ENCODE peak calls at places on chromosome 22, in eight cellular contexts. D is neural progenitor cell, Z is astrocyte of the spinal cord, E is transverse colon, B is cardiac fibroblast, S is lower leg skin, G is right atrium auricular region, N is kidney epithelial cell. F is an unnamed sample.

GRCh38 chr22:19605508-19606331 is 81.5 kb upstream of the CLDN5 start:
- DNase-seq in E (no peak), S (no peak), B (no peak), N (no peak), G (no peak), D (no peak), Z (no peak), F (no peak)

GRCh38 chr22:38469306-38469781 is 1.4 kb downstream of the KDELR3 start:
- DNase-seq in B (no peak), E (no peak), S (peak; percentile 79), N (no peak), G (no peak), Z (no peak), D (no peak), F (no peak)

GRCh38 chr22:43789452-43789851 is 22.7 kb downstream of the EFCAB6 start:
- DNase-seq in S (no peak), E (peak; percentile 29), G (peak; percentile 67), N (peak; percentile 42), Z (peak; percentile 47), D (no peak), B (peak; percentile 92), F (no peak)

GRCh38 chr22:44182591-44183588 is 2.2 kb downstream of the PARVG start:
- DNase-seq in N (no peak), D (no peak), G (peak; percentile 67), S (no peak), E (peak; percentile 62), B (no peak), Z (no peak), F (no peak)

GRCh38 chr22:12601870-12602779 is 2925.9 kb upstream of the OR11H1 start:
- DNase-seq in D (no peak), E (no peak), N (no peak), B (no peak), Z (no peak), G (no peak), S (peak; percentile 86), F (peak; percentile 88)

GRCh38 chr22:25110846-25111578 is 88.6 kb upstream of the CRYBB3 start:
- DNase-seq in E (peak; percentile 68), Z (peak; percentile 85), B (peak; percentile 91), S (peak; percentile 89), G (peak; percentile 69), N (peak; percentile 82), D (peak; percentile 91), F (peak; percentile 91)

GRCh38 chr22:39712938-39713525 is 142.5 kb downstream of the CACNA1I start:
- DNase-seq in Z (no peak), D (peak; percentile 45), E (no peak), S (no peak), B (no peak), N (no peak), G (no peak), F (no peak)

GRCh38 chr22:38802671-38803121 is 8.8 kb upstream of the DNAL4 start:
- DNase-seq in D (peak; percentile 13), G (peak; percentile 83), E (peak; percentile 33), Z (peak; percentile 86), N (peak; percentile 86), S (peak; percentile 89), B (peak; percentile 92), F (no peak)

GRCh38 chr22:19397729-19398094 is 33.8 kb downstream of the HIRA start:
- DNase-seq in E (no peak), B (no peak), Z (no peak), N (no peak), D (no peak), G (no peak), S (no peak), F (no peak)

GRCh38 chr22:28923826-28924732 is 40.7 kb downstream of the ZNRF3 start:
- DNase-seq in D (no peak), N (no peak), E (peak; percentile 38), Z (no peak), G (no peak), B (no peak), S (peak; percentile 81), F (no peak)

GRCh38 chr22:26168934-26169311 is 339 bp upstream of the SEZ6L start:
- DNase-seq in Z (no peak), N (no peak), S (no peak), B (no peak), E (no peak), G (no peak), D (no peak), F (no peak)

GRCh38 chr22:38823637-38824036 is 20.2 kb downstream of the NPTXR start:
- DNase-seq in G (no peak), S (no peak), Z (no peak), B (no peak), D (no peak), N (no peak), E (no peak), F (no peak)

GRCh38 chr22:19075404-19075803 is 46.8 kb downstream of the DGCR2 start:
- DNase-seq in E (no peak), S (no peak), D (no peak), G (peak; percentile 7), N (no peak), Z (no peak), B (no peak), F (no peak)

GRCh38 chr22:47337161-47337621 is 574.7 kb downstream of the TBC1D22A start:
- DNase-seq in B (peak; percentile 91), Z (peak; percentile 85), N (peak; percentile 21), S (peak; percentile 61), E (peak; percentile 14), D (no peak), G (peak; percentile 42), F (no peak)

GRCh38 chr22:24968066-24968561 is 15.6 kb downstream of the KIAA1671 start:
- DNase-seq in N (no peak), E (no peak), D (peak; percentile 54), S (no peak), G (no peak), B (no peak), Z (no peak), F (no peak)

GRCh38 chr22:38338772-38339379 is 21.6 kb upstream of the CSNK1E start:
- DNase-seq in S (peak; percentile 72), N (no peak), Z (no peak), B (no peak), G (no peak), D (no peak), E (peak; percentile 1), F (no peak)

GRCh38 chr22:31080848-31081649 is at the start of gene SMTN:
- DNase-seq in S (peak; percentile 99), B (peak; percentile 90), D (peak; percentile 97), G (peak; percentile 94), E (peak; percentile 97), N (peak; percentile 51), Z (peak; percentile 91), F (peak; percentile 96)
- TF ChIP-seq CTCF in S (no peak), B (no peak), D (no peak), G (no peak), E (no peak), N (peak; percentile 2), Z (no peak), F (no peak)

GRCh38 chr22:20999350-21000214 is 2.3 kb downstream of the THAP7 start:
- DNase-seq in D (no peak), S (no peak), N (no peak), Z (no peak), E (no peak), B (no peak), G (no peak), F (no peak)

GRCh38 chr22:20998411-20999336 is 3.2 kb downstream of the THAP7 start:
- DNase-seq in N (no peak), D (no peak), S (no peak), Z (no peak), E (no peak), B (no peak), G (no peak), F (no peak)

GRCh38 chr22:21000987-21001600 is 824 bp downstream of the THAP7 start:
- DNase-seq in G (no peak), S (no peak), Z (no peak), N (no peak), B (no peak), E (no peak), D (no peak), F (no peak)

GRCh38 chr22:21001601-21002325 is at the start of gene THAP7:
- DNase-seq in B (peak; percentile 96), S (peak; percentile 99), Z (peak; percentile 96), E (peak; percentile 97), G (peak; percentile 98), N (peak; percentile 73), D (peak; percentile 97), F (peak; percentile 98)

GRCh38 chr22:21000215-21000986 is 1.5 kb downstream of the THAP7 start:
- DNase-seq in N (no peak), Z (no peak), B (no peak), G (no peak), D (no peak), S (no peak), E (no peak), F (no peak)
- TF ChIP-seq CTCF in N (peak; percentile 4), Z (no peak), B (no peak), G (no peak), D (no peak), S (no peak), E (no peak), F (no peak)

GRCh38 chr22:22879675-22880029 is 8.0 kb upstream of the IGLL5 start:
- DNase-seq in S (no peak), G (no peak), Z (no peak), D (no peak), E (no peak), N (no peak), B (no peak), F (no peak)

GRCh38 chr22:22878801-22879674 is 8.6 kb upstream of the IGLL5 start:
- DNase-seq in D (no peak), E (no peak), S (peak; percentile 56), N (no peak), Z (no peak), G (no peak), B (no peak), F (peak; percentile 74)

GRCh38 chr22:22878211-22878570 is 9.4 kb upstream of the IGLL5 start:
- DNase-seq in S (no peak), Z (no peak), D (no peak), B (no peak), N (no peak), E (no peak), G (no peak), F (no peak)

GRCh38 chr22:22880645-22881044 is 7.0 kb upstream of the IGLL5 start:
- DNase-seq in S (peak; percentile 67), D (no peak), B (no peak), E (no peak), G (no peak), N (no peak), Z (no peak), F (peak; percentile 77)

DNA sequence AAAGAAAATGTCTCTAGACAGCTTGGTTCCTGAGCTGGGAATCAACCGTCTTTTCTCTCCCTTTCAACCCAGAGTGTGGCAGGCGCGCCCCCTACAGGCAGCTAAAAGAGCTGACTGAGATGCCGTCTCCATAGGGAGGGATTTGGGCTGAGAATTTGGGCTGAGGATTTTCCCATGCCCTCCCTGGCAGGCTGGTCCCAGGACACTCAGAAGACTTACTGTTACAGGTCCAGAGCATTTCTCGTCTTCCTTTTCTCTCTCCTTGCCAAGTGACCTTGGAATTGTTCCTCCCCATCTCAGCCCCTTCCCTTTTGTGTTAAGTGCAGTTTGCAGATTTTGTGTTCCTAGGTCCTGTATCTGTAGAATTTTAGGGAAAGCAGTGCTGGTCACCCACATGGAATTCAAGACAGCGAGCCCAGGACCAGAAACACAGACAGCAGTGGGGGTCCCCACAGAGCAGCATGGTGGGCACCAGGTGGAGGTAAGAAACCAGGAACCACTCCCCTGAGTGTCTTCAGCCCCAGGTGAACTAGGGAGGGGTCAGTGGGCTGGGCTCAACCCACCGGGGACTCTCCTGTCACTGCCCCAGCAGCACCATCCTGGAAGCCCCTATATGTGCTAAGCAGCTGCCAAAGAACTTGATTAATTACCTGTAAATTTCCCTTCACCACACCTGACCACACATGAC is 9.9 kb upstream of the IGLL5 start:
- DNase-seq in D (peak; percentile 87), B (peak; percentile 68), S (peak; percentile 92), Z (peak; percentile 26), N (peak; percentile 1), G (no peak), E (peak; percentile 76), F (peak; percentile 84)
- TF ChIP-seq CTCF in D (peak; percentile 85), B (peak; percentile 88), S (no peak), Z (peak; percentile 81), N (peak; percentile 87), G (peak; percentile 66), E (peak; percentile 69), F (peak; percentile 57)

GRCh38 chr22:50014655-50015401 is 2.3 kb upstream of the IL17REL start:
- DNase-seq in G (no peak), B (no peak), Z (no peak), D (peak; percentile 51), E (peak; percentile 5), N (no peak), S (no peak), F (no peak)
- TF ChIP-seq CTCF in G (no peak), B (no peak), Z (no peak), D (no peak), E (no peak), N (no peak), S (no peak), F (no peak)

F was measured in osteocyte.